ENCODE peak calls at places on chromosomes 12 and 14, in seven cellular contexts. H, X, Q, D, F, U and K are unnamed samples.

GRCh38 chr14:68094158-68094557 is 274.6 kb downstream of the RAD51B start:
- DNase-seq in H (no peak), X (no peak), Q (no peak), D (no peak), F (no peak), U (no peak), K (no peak)

GRCh38 chr12:72511906-72512305 is 239.7 kb downstream of the TRHDE start:
- DNase-seq in H (no peak), X (no peak), Q (no peak), D (no peak), F (no peak), U (no peak), K (no peak)

GRCh38 chr12:10366875-10367274 is 23.0 kb downstream of the KLRK1 start:
- DNase-seq in H (no peak), X (no peak), Q (no peak), D (peak), F (no peak), U (no peak), K (peak)

GRCh38 chr12:89544730-89545184 is 18.9 kb upstream of the POC1B start:
- DNase-seq in H (peak), X (no peak), Q (peak), D (peak), F (no peak), U (no peak), K (peak)

GRCh38 chr14:35438910-35439713 is 34.6 kb upstream of the NFKBIA start:
- DNase-seq in H (no peak), X (no peak), Q (no peak), D (no peak), F (no peak), U (peak), K (no peak)

GRCh38 chr12:127411141-127411915 is 855.6 kb upstream of the TMEM132C start:
- DNase-seq in H (no peak), X (no peak), Q (no peak), D (no peak), F (no peak), U (no peak), K (no peak)

GRCh38 chr12:95790025-95790911 is at the start of gene NTN4:
- DNase-seq in H (peak), X (peak), Q (peak), D (peak), F (peak), U (peak), K (peak)

GRCh38 chr12:11927311-11927935 is 143.3 kb upstream of the BCL2L14 start:
- DNase-seq in H (no peak), X (no peak), Q (no peak), D (no peak), F (no peak), U (no peak), K (peak)

GRCh38 chr12:111221296-111222026 is 147.4 kb downstream of the PHETA1 start:
- DNase-seq in H (no peak), X (no peak), Q (no peak), D (no peak), F (no peak), U (no peak), K (no peak)

GRCh38 chr12:65568517-65568916 is 255.8 kb upstream of the HMGA2 start:
- DNase-seq in H (no peak), X (no peak), Q (peak), D (no peak), F (no peak), U (no peak), K (no peak)

GRCh38 chr12:57832966-57833365 is 13.6 kb downstream of the CTDSP2 start:
- DNase-seq in H (peak), X (peak), Q (no peak), D (no peak), F (no peak), U (no peak), K (no peak)

GRCh38 chr14:97166497-97166896 is 369.3 kb downstream of the VRK1 start:
- DNase-seq in H (no peak), X (no peak), Q (no peak), D (no peak), F (no peak), U (no peak), K (no peak)

GRCh38 chr14:24806061-24806678 is 172.2 kb upstream of the GZMB start:
- DNase-seq in H (peak), X (peak), Q (peak), D (no peak), F (peak), U (peak), K (peak)

GRCh38 chr12:76784600-76785051 is 20.7 kb downstream of the ZDHHC17 start:
- DNase-seq in H (no peak), X (no peak), Q (no peak), D (no peak), F (no peak), U (no peak), K (no peak)